ENCODE peak calls at places on chromosomes 11 and 22, in five cellular contexts. N is heart left ventricle; H is ovary; C is stomach; J is CD8-positive, alpha-beta memory T cell. F is an unnamed sample. For H3K9me3, the result is how much of the 10 kb centered on the place peaks cover.

GRCh38 chr22:42814616-42815015 is 42.5 kb downstream of the ARFGAP3 start:
- DNase-seq in H (no peak), N (no peak), C (no peak), J (no peak), F (no peak)

GRCh38 chr22:45340323-45340722 is 30.6 kb downstream of the FAM118A start:
- DNase-seq in H (no peak), C (no peak), N (no peak), J (no peak), F (no peak)

GRCh38 chr11:103338621-103339484 is 229.6 kb downstream of the DYNC2H1 start:
- DNase-seq in C (no peak), H (no peak), J (no peak), N (no peak), F (no peak)

GRCh38 chr22:19873960-19874306 is 19.3 kb upstream of the GNB1L start:
- DNase-seq in J (no peak), N (peak), C (no peak), H (peak), F (no peak)

GRCh38 chr11:101706541-101706940 is 122.7 kb upstream of the TRPC6 start:
- DNase-seq in H (no peak), J (no peak), C (no peak), N (no peak), F (no peak)

GRCh38 chr11:1180171-1180570 is 22.4 kb downstream of the MUC5AC start:
- DNase-seq in C (no peak), H (no peak), J (no peak), N (peak), F (peak)

GRCh38 chr11:72783144-72783910 is 10.5 kb downstream of the STARD10 start:
- DNase-seq in H (no peak), J (no peak), N (no peak), C (no peak), F (no peak)

GRCh38 chr22:45429424-45429823 is 15.9 kb downstream of the RIBC2 start:
- DNase-seq in C (no peak), J (no peak), N (no peak), H (peak), F (no peak)

GRCh38 chr11:109612481-109612880 is 190.5 kb downstream of the C11orf87 start:
- DNase-seq in J (no peak), C (no peak), N (no peak), H (no peak), F (no peak)

GRCh38 chr11:83047515-83048225 is 24.0 kb downstream of the RAB30 start:
- DNase-seq in N (no peak), H (no peak), J (no peak), C (no peak), F (no peak)

GRCh38 chr11:50379484-50379883 is 346.8 kb downstream of the OR4C45 start:
- DNase-seq in H (no peak), C (no peak), N (no peak), J (no peak), F (no peak)
- H3K9me3 ChIP-seq in H (under half), C (half or more), N (half or more), J (under half), F (under half)

GRCh38 chr11:57499413-57499982 is 16.0 kb downstream of the SLC43A1 start:
- DNase-seq in N (peak), H (peak), J (no peak), C (peak), F (no peak)

GRCh38 chr11:57497303-57498247 is 17.9 kb downstream of the SLC43A1 start:
- DNase-seq in N (no peak), J (no peak), C (no peak), H (no peak), F (no peak)

GRCh38 chr11:57493507-57494503 is 21.7 kb downstream of the SLC43A1 start:
- DNase-seq in H (peak), J (peak), N (peak), C (peak), F (peak)

GRCh38 chr11:57498540-57498939 is 17.0 kb downstream of the SLC43A1 start:
- DNase-seq in J (no peak), C (no peak), N (no peak), H (no peak), F (no peak)

GRCh38 chr11:57496109-57496820 is 19.2 kb downstream of the SLC43A1 start:
- DNase-seq in H (no peak), J (no peak), C (peak), N (no peak), F (no peak)
- H3K9me3 ChIP-seq in H (under half), J (under half), C (under half), N (under half), F (under half)

DNA sequence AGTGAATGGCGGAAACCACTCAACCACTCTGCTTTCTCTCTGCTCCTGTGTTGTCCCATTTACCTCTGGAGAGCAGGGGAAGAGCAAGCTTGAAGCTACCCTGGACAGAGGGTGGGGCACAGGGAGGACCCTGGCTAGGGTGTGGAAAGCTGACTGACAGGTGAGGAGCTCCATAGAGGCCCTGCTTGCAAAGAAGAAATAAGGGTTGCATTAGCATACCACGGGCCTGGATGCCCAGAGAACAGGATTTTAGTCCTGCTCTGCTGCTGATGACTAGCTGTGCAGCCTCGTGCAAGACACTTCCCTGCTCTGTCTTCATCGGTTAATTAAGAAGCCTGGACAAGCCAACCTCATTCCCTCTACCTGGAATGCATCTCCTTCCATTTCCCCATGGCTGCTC is 135.0 kb downstream of the BUD13 start:
- DNase-seq in C (no peak), N (no peak), H (no peak), J (no peak), F (no peak)
- H3K9me3 ChIP-seq in C (under half), N (under half), H (under half), J (under half), F (under half)

GRCh38 chr22:49396817-49397216 is 430.9 kb downstream of the BRD1 start:
- DNase-seq in N (no peak), J (no peak), H (no peak), C (no peak), F (no peak)

GRCh38 chr22:49395617-49396016 is 432.1 kb downstream of the BRD1 start:
- DNase-seq in H (no peak), N (no peak), C (no peak), J (no peak), F (no peak)

GRCh38 chr22:49398646-49399045 is 429.0 kb downstream of the BRD1 start:
- DNase-seq in C (peak), H (no peak), N (no peak), J (no peak), F (no peak)

GRCh38 chr22:49400136-49400865 is 427.4 kb downstream of the BRD1 start:
- DNase-seq in N (no peak), C (peak), H (no peak), J (no peak), F (no peak)

GRCh38 chr22:49398115-49398514 is 429.6 kb downstream of the BRD1 start:
- DNase-seq in J (no peak), N (no peak), C (no peak), H (no peak), F (no peak)
- H3K9me3 ChIP-seq in J (under half), N (under half), C (under half), H (under half), F (under half)

DNA sequence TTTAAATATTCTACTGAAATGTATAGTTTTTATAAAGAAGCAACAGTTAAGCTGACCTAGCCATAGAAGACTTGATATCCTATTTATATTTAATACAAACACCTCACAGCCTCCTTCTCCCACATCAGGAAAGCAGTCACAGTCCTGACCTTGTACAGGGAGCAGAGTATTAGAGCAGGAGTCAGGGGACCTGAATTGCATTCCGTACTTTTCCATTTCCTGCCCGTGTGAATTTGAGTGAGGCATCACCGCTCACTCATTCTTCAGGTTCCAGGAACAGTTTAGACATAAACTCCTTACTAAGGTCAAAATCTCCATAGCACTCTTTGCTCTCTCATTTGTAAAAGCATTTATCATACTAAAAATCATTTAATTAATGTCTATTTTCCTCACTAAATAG is 482.5 kb upstream of the FAT3 start:
- DNase-seq in H (no peak), C (no peak), N (no peak), J (no peak), F (no peak)
- H3K9me3 ChIP-seq in H (under half), C (under half), N (under half), J (under half), F (under half)

GRCh38 chr22:49184736-49185135 is 642.9 kb downstream of the BRD1 start:
- DNase-seq in C (no peak), J (no peak), N (peak), H (no peak), F (no peak)

GRCh38 chr22:49182416-49182815 is 645.3 kb downstream of the BRD1 start:
- DNase-seq in C (no peak), J (no peak), N (peak), H (no peak), F (no peak)

GRCh38 chr22:49183826-49184216 is 643.9 kb downstream of the BRD1 start:
- DNase-seq in C (no peak), J (no peak), H (no peak), N (peak), F (no peak)

GRCh38 chr22:49181942-49182341 is 645.7 kb downstream of the BRD1 start:
- DNase-seq in C (no peak), J (no peak), H (no peak), N (peak), F (no peak)

DNA sequence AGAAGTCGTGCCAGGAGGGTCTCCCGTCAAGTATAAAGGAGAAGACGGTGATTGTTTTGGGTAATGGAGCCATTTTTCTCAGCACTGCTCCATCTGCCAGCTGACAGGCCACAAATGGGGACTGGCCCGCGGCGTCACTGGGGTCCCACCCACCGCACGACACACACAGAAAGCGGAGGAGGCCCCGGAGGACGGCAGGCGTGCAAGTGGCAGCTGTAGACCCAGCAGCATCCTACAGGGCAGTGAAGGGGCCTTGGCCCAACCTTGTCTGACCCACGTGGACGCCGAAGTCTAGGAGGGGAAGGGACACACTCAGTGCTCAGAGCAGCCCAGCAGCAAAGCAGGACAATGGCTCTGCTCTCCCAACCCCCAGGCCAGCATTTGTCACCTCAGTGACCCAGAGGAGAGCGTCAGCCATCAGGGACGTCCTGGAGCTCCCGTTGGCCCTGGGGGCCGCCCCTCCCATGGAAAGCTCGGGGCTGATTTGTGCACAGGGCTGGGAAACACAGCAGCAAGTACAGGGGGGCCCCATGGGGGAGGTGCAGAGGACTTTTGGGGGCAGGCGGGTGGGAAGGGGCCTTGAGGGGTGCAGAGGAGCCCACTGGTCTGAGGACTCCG is 644.4 kb downstream of the BRD1 start:
- DNase-seq in N (peak), H (no peak), J (no peak), C (no peak), F (no peak)
- H3K9me3 ChIP-seq in N (under half), H (under half), J (under half), C (under half), F (under half)